ENCODE peak calls at places on chromosomes 2 and 18, in seven cellular contexts. D, M, V, J, G, W and I are unnamed samples.
A peak's percentile ranks its signal among the peaks of the same experiment; 100 is the strongest.

GRCh38 chr2:206800501-206801416 is 35.4 kb downstream of the FASTKD2 start:
- DNase-seq in D (peak; percentile 18), M (peak; percentile 47), V (peak; percentile 68), J (peak; percentile 46), G (peak; percentile 79), W (peak; percentile 78), I (peak; percentile 57)

GRCh38 chr18:78607784-78608183 is 371.8 kb upstream of the SALL3 start:
- DNase-seq in D (no peak), M (no peak), V (no peak), J (no peak), G (no peak), W (no peak), I (no peak)

GRCh38 chr2:127176371-127177311 is 43.5 kb downstream of the CYP27C1 start:
- DNase-seq in D (no peak), M (no peak), V (no peak), J (no peak), G (no peak), W (peak; percentile 86), I (peak; percentile 54)

GRCh38 chr18:48168861-48169260 is 238.4 kb upstream of the SMAD2 start:
- DNase-seq in D (no peak), M (no peak), V (no peak), J (no peak), G (no peak), W (no peak), I (no peak)

GRCh38 chr2:181680055-181680936 is at the start of gene NEUROD1:
- DNase-seq in D (no peak), M (no peak), V (no peak), J (no peak), G (peak; percentile 34), W (no peak), I (peak; percentile 14)

GRCh38 chr2:109370399-109370990 is 241.5 kb downstream of the SH3RF3 start:
- DNase-seq in D (no peak), M (no peak), V (no peak), J (no peak), G (peak; percentile 0), W (no peak), I (no peak)

GRCh38 chr2:101949304-101949703 is 42.5 kb upstream of the IL1R2 start:
- DNase-seq in D (no peak), M (no peak), V (no peak), J (no peak), G (no peak), W (no peak), I (no peak)

GRCh38 chr18:59509477-59510173 is 150.6 kb upstream of the LMAN1 start:
- DNase-seq in D (no peak), M (no peak), V (peak; percentile 16), J (no peak), G (no peak), W (no peak), I (peak; percentile 44)

GRCh38 chr2:68316091-68316490 is 3.7 kb downstream of the CNRIP1 start:
- DNase-seq in D (no peak), M (no peak), V (no peak), J (no peak), G (no peak), W (peak; percentile 28), I (no peak)

GRCh38 chr18:61710082-61710620 is 182.7 kb downstream of the RNF152 start:
- DNase-seq in D (no peak), M (no peak), V (peak; percentile 21), J (no peak), G (no peak), W (no peak), I (no peak)

GRCh38 chr2:63667132-63667531 is 78.4 kb downstream of the MDH1 start:
- DNase-seq in D (no peak), M (no peak), V (peak; percentile 17), J (no peak), G (no peak), W (peak; percentile 48), I (peak; percentile 13)

GRCh38 chr2:177056540-177056939 is 156.1 kb upstream of the HNRNPA3 start:
- DNase-seq in D (no peak), M (no peak), V (no peak), J (no peak), G (peak; percentile 32), W (no peak), I (no peak)

GRCh38 chr18:51879329-51879728 is 460.7 kb upstream of the DCC start:
- DNase-seq in D (no peak), M (no peak), V (no peak), J (no peak), G (no peak), W (no peak), I (no peak)

GRCh38 chr2:167190053-167190452 is 301.8 kb downstream of the XIRP2 start:
- DNase-seq in D (no peak), M (no peak), V (peak; percentile 89), J (no peak), G (peak; percentile 10), W (peak; percentile 37), I (peak; percentile 89)

GRCh38 chr2:152505495-152505906 is 170.5 kb downstream of the FMNL2 start:
- DNase-seq in D (no peak), M (no peak), V (peak; percentile 77), J (peak; percentile 55), G (no peak), W (no peak), I (peak; percentile 44)

GRCh38 chr18:22551536-22552151 is 133.9 kb upstream of the CTAGE1 start:
- DNase-seq in D (no peak), M (no peak), V (peak; percentile 100), J (peak; percentile 33), G (no peak), W (peak; percentile 91), I (peak; percentile 51)

GRCh38 chr18:25164211-25164836 is 187.6 kb downstream of the ZNF521 start:
- DNase-seq in D (no peak), M (no peak), V (no peak), J (no peak), G (no peak), W (no peak), I (no peak)

GRCh38 chr2:110853516-110853915 is 121.1 kb downstream of the ACOXL start:
- DNase-seq in D (no peak), M (peak; percentile 50), V (peak; percentile 7), J (peak; percentile 16), G (peak; percentile 68), W (peak; percentile 3), I (peak; percentile 27)

GRCh38 chr18:78913395-78913794 is 66.2 kb upstream of the SALL3 start:
- DNase-seq in D (no peak), M (no peak), V (no peak), J (no peak), G (no peak), W (no peak), I (no peak)

GRCh38 chr2:23545811-23546210 is 160.8 kb downstream of the KLHL29 start:
- DNase-seq in D (no peak), M (no peak), V (no peak), J (no peak), G (no peak), W (no peak), I (no peak)

DNA sequence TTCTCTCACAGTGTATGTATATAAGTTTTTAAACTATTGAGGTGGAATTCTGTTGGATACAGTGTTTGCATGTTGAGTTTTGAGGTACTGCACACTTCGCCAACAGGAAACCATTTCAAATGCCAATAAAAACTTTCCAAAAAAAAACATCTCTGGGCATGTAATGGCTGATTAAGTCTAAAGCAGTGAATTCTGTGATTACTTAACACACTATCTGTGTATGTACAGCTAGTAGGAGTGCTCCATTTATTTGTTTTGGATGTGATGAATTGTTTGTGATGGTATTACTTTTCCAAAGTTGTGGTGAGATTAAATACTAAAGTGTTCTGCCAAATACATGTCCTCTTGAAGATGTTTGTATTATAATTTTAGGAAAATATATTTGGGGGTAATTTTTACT is 31.1 kb downstream of the MMADHC start:
- DNase-seq in D (no peak), M (no peak), V (no peak), J (no peak), G (no peak), W (no peak), I (no peak)
- H3K4me3 ChIP-seq in D (no peak overlapping the region), M (no peak overlapping the region), V (no peak overlapping the region), J (no peak overlapping the region), G (no peak overlapping the region), W (no peak overlapping the region), I (no peak overlapping the region)

GRCh38 chr2:45469314-45470099 is 141.6 kb downstream of the SRBD1 start:
- DNase-seq in D (peak; percentile 9), M (no peak), V (no peak), J (peak; percentile 9), G (peak; percentile 53), W (no peak), I (no peak)

GRCh38 chr2:45468279-45468678 is 142.8 kb downstream of the SRBD1 start:
- DNase-seq in D (no peak), M (no peak), V (no peak), J (no peak), G (no peak), W (no peak), I (no peak)

GRCh38 chr2:45466045-45466444 is 145.0 kb downstream of the SRBD1 start:
- DNase-seq in D (no peak), M (no peak), V (no peak), J (no peak), G (no peak), W (no peak), I (no peak)

GRCh38 chr2:45470531-45470930 is 140.5 kb downstream of the SRBD1 start:
- DNase-seq in D (no peak), M (no peak), V (peak; percentile 34), J (no peak), G (no peak), W (no peak), I (no peak)
- H3K4me3 ChIP-seq in D (no peak overlapping the region), M (no peak overlapping the region), V (no peak overlapping the region), J (no peak overlapping the region), G (no peak overlapping the region), W (no peak overlapping the region), I (no peak overlapping the region)

DNA sequence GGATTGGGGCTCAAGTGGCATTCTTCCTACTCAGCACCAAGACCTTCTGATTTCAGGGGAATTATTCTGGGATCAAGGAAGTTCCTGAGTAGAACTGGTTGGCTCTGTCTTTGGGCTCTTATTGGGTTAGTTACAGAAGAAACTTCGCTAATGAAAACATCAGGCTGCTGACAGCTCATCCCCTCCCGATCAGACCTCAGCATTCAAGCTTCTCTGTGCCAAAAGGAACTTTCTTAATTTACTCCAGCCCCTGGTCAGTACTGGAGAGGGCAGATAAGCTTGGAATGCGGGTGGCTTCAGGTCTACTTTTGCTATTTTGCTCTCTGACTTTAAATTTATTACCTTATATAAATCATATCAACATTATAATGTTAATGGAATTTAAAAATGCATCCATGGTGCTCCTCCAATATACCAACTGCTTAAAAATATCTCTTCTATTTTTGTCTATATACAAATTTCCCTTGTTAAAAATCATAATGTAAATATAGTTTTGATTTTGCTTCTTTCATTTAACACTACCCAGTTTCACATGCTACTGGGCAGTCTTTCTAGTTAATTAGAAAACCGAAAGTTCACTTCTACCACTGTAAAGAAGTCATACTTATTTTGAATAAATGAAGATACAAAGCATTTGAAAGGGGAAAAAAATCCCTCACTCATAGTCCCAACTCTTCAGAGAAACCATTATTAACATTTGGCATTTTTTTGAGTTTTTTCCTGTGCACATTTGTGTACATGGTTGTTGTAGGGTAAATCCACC is 34.4 kb downstream of the PCARE start:
- DNase-seq in D (no peak), M (no peak), V (no peak), J (no peak), G (no peak), W (no peak), I (no peak)
- H3K4me3 ChIP-seq in D (no peak overlapping the region), M (no peak overlapping the region), V (no peak overlapping the region), J (no peak overlapping the region), G (no peak overlapping the region), W (no peak overlapping the region), I (no peak overlapping the region)

DNA sequence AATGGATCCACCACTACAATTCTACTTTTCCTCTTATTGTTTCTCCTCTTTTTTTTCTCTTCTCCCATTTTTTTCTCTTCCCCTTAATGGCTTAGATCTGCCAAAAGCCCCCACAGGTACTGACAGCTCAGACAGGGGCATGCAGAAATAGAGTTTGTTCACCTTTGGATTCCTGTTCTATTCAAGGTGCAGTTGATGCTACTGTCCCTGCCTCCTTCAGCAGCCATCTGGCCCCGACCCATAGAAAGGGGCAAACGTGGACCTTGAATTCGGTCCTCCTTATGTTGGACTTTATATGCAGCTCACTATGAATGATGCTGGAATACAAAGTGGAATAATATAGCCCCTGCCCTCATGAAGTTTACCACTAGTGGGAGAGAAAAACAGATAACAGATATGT is 27.7 kb upstream of the ALK start:
- DNase-seq in D (no peak), M (no peak), V (no peak), J (no peak), G (no peak), W (no peak), I (no peak)
- H3K4me3 ChIP-seq in D (no peak overlapping the region), M (no peak overlapping the region), V (no peak overlapping the region), J (no peak overlapping the region), G (no peak overlapping the region), W (no peak overlapping the region), I (no peak overlapping the region)